ENCODE peak calls at places on chromosomes 2 and 18, in six cellular contexts. One of them, this sample, is unnamed.

GRCh38 chr18:59885579-59886163 is 14.1 kb upstream of the PMAIP1 start:
- DNase-seq in NCI-H1105 treated with DMSO at 0.1 percent for 48 hours: no peak
- DNase-seq in M059J: peak
- DNase-seq in activated CD4-positive, alpha-beta T cell treated with anti-CD3 and anti-CD28 coated beads, Interleukin-2, amount 10 ng/mL, durations not matched to agents 7 days and 5 days: peak
- DNase-seq in RWPE1: no peak
- DNase-seq in left lung: no peak
- DNase-seq in this sample: no peak

GRCh38 chr2:168706806-168707205 is 95.6 kb upstream of the NOSTRIN start:
- DNase-seq in NCI-H1105 treated with DMSO at 0.1 percent for 48 hours: no peak
- DNase-seq in M059J: no peak
- DNase-seq in activated CD4-positive, alpha-beta T cell treated with anti-CD3 and anti-CD28 coated beads, Interleukin-2, amount 10 ng/mL, durations not matched to agents 7 days and 5 days: no peak
- DNase-seq in RWPE1: no peak
- DNase-seq in left lung: no peak
- DNase-seq in this sample: peak

GRCh38 chr2:218281449-218281848 is 10.9 kb downstream of the TMBIM1 start:
- DNase-seq in NCI-H1105 treated with DMSO at 0.1 percent for 48 hours: no peak
- DNase-seq in M059J: no peak
- DNase-seq in activated CD4-positive, alpha-beta T cell treated with anti-CD3 and anti-CD28 coated beads, Interleukin-2, amount 10 ng/mL, durations not matched to agents 7 days and 5 days: no peak
- DNase-seq in RWPE1: no peak
- DNase-seq in left lung: no peak
- DNase-seq in this sample: no peak

GRCh38 chr2:200725620-200726019 is 86.1 kb upstream of the BZW1 start:
- DNase-seq in NCI-H1105 treated with DMSO at 0.1 percent for 48 hours: no peak
- DNase-seq in M059J: no peak
- DNase-seq in activated CD4-positive, alpha-beta T cell treated with anti-CD3 and anti-CD28 coated beads, Interleukin-2, amount 10 ng/mL, durations not matched to agents 7 days and 5 days: no peak
- DNase-seq in RWPE1: no peak
- DNase-seq in left lung: no peak
- DNase-seq in this sample: no peak

GRCh38 chr2:181106229-181106628 is 125.8 kb downstream of the UBE2E3 start:
- DNase-seq in NCI-H1105 treated with DMSO at 0.1 percent for 48 hours: peak
- DNase-seq in M059J: peak
- DNase-seq in activated CD4-positive, alpha-beta T cell treated with anti-CD3 and anti-CD28 coated beads, Interleukin-2, amount 10 ng/mL, durations not matched to agents 7 days and 5 days: no peak
- DNase-seq in RWPE1: no peak
- DNase-seq in left lung: no peak
- DNase-seq in this sample: peak

GRCh38 chr2:182810087-182810486 is 56.4 kb downstream of the FRZB start:
- DNase-seq in NCI-H1105 treated with DMSO at 0.1 percent for 48 hours: no peak
- DNase-seq in M059J: no peak
- DNase-seq in activated CD4-positive, alpha-beta T cell treated with anti-CD3 and anti-CD28 coated beads, Interleukin-2, amount 10 ng/mL, durations not matched to agents 7 days and 5 days: no peak
- DNase-seq in RWPE1: no peak
- DNase-seq in left lung: no peak
- DNase-seq in this sample: no peak

GRCh38 chr2:45778720-45779171 is 127.3 kb downstream of the PRKCE start:
- DNase-seq in NCI-H1105 treated with DMSO at 0.1 percent for 48 hours: peak
- DNase-seq in M059J: peak
- DNase-seq in activated CD4-positive, alpha-beta T cell treated with anti-CD3 and anti-CD28 coated beads, Interleukin-2, amount 10 ng/mL, durations not matched to agents 7 days and 5 days: peak
- DNase-seq in RWPE1: peak
- DNase-seq in left lung: peak
- DNase-seq in this sample: peak

GRCh38 chr2:238242731-238243495 is 3.1 kb upstream of the HES6 start:
- DNase-seq in NCI-H1105 treated with DMSO at 0.1 percent for 48 hours: peak
- DNase-seq in M059J: no peak
- DNase-seq in activated CD4-positive, alpha-beta T cell treated with anti-CD3 and anti-CD28 coated beads, Interleukin-2, amount 10 ng/mL, durations not matched to agents 7 days and 5 days: no peak
- DNase-seq in RWPE1: no peak
- DNase-seq in left lung: no peak
- DNase-seq in this sample: peak

GRCh38 chr2:98911376-98912154 is 24.5 kb downstream of the CRACDL start:
- DNase-seq in NCI-H1105 treated with DMSO at 0.1 percent for 48 hours: no peak
- DNase-seq in M059J: peak
- DNase-seq in activated CD4-positive, alpha-beta T cell treated with anti-CD3 and anti-CD28 coated beads, Interleukin-2, amount 10 ng/mL, durations not matched to agents 7 days and 5 days: peak
- DNase-seq in RWPE1: peak
- DNase-seq in left lung: peak
- DNase-seq in this sample: no peak

This sample was measured in NCI-H69.